ENCODE peak calls at places on chromosomes 13 and 19, in seven cellular contexts. A, D, W, K, U, G and X are unnamed samples.

GRCh38 chr13:98307392-98307743 is 130.3 kb upstream of the RNF113B start:
- DNase-seq in A (no peak), D (no peak), W (no peak), K (no peak), U (no peak), G (no peak), X (no peak)

GRCh38 chr13:96034662-96035061 is 18.5 kb downstream of the UGGT2 start:
- DNase-seq in A (no peak), D (no peak), W (no peak), K (peak; percentile 70), U (no peak), G (peak; percentile 73), X (no peak)

GRCh38 chr19:18814063-18814462 is 17.7 kb upstream of the UPF1 start:
- DNase-seq in A (no peak), D (no peak), W (peak; percentile 42), K (no peak), U (peak; percentile 68), G (no peak), X (no peak)

GRCh38 chr13:34654682-34655081 is 287.4 kb upstream of the NBEA start:
- DNase-seq in A (no peak), D (no peak), W (no peak), K (no peak), U (no peak), G (no peak), X (peak; percentile 73)

GRCh38 chr13:98543380-98544104 is 33.4 kb downstream of the STK24 start:
- DNase-seq in A (no peak), D (no peak), W (no peak), K (no peak), U (no peak), G (no peak), X (no peak)

GRCh38 chr19:4399871-4400768 is at the start of gene SH3GL1:
- DNase-seq in A (no peak), D (peak; percentile 90), W (peak; percentile 91), K (peak; percentile 94), U (peak; percentile 88), G (peak; percentile 98), X (peak; percentile 71)

GRCh38 chr19:55305491-55305890 is 19.6 kb downstream of the TMEM150B start:
- DNase-seq in A (no peak), D (peak; percentile 40), W (peak; percentile 31), K (no peak), U (peak; percentile 42), G (no peak), X (no peak)

GRCh38 chr19:7153008-7153407 is 83.5 kb downstream of the ZNF557 start:
- DNase-seq in A (no peak), D (no peak), W (no peak), K (no peak), U (no peak), G (no peak), X (peak; percentile 12)

GRCh38 chr13:113345486-113345885 is 18.4 kb downstream of the GRTP1 start:
- DNase-seq in A (no peak), D (no peak), W (no peak), K (no peak), U (no peak), G (peak; percentile 47), X (no peak)
- H3K27ac ChIP-seq in A (no peak overlapping the region), D (no peak overlapping the region), W (no peak overlapping the region), K (no peak overlapping the region), U (no peak overlapping the region), G (no peak overlapping the region), X (no peak overlapping the region)

GRCh38 chr19:46481187-46481586 is 9.8 kb upstream of the PNMA8A start:
- DNase-seq in A (no peak), D (no peak), W (peak; percentile 43), K (no peak), U (no peak), G (no peak), X (peak; percentile 64)
- H3K27ac ChIP-seq in A (no peak overlapping the region), D (no peak overlapping the region), W (peak overlapping the region; percentile 74), K (no peak overlapping the region), U (peak overlapping the region; percentile 88), G (peak overlapping the region; percentile 62), X (no peak overlapping the region)

GRCh38 chr13:77306458-77306857 is 20.4 kb downstream of the MYCBP2 start:
- DNase-seq in A (no peak), D (no peak), W (no peak), K (no peak), U (no peak), G (no peak), X (no peak)
- H3K27ac ChIP-seq in A (no peak overlapping the region), D (no peak overlapping the region), W (peak overlapping the region; percentile 13), K (no peak overlapping the region), U (peak overlapping the region; percentile 53), G (peak overlapping the region; percentile 27), X (no peak overlapping the region)

GRCh38 chr13:20428666-20429644 is 96.7 kb downstream of the CRYL1 start:
- DNase-seq in A (no peak), D (no peak), W (no peak), K (no peak), U (no peak), G (no peak), X (peak; percentile 80)
- H3K27ac ChIP-seq in A (peak overlapping the region; percentile 33), D (no peak overlapping the region), W (no peak overlapping the region), K (no peak overlapping the region), U (no peak overlapping the region), G (no peak overlapping the region), X (no peak overlapping the region)